ENCODE peak calls at places on chromosomes 1 and 21, in ten cellular contexts. Q, X, M, R, E, J, P, A, W and I are unnamed samples.

GRCh38 chr1:196466656-196467055 is 141.6 kb downstream of the KCNT2 start:
- DNase-seq in M (no peak), A (no peak), J (peak), P (no peak), Q (no peak), W (peak), R (no peak), X (no peak), E (no peak), I (no peak)

GRCh38 chr1:186829679-186830587 is 1.2 kb downstream of the PLA2G4A start:
- DNase-seq in A (no peak), P (no peak), M (no peak), W (no peak), J (no peak), Q (no peak), X (no peak), R (no peak), E (no peak), I (no peak)

GRCh38 chr1:110508531-110508930 is 10.4 kb downstream of the KCNA10 start:
- DNase-seq in Q (no peak), R (no peak), P (no peak), M (no peak), J (no peak), E (no peak), X (no peak), A (no peak), W (no peak), I (no peak)

GRCh38 chr1:234610061-234610581 is at the start of gene IRF2BP2:
- DNase-seq in E (peak), J (peak), M (peak), R (peak), X (peak), Q (no peak), P (peak), W (peak), A (no peak), I (peak)

GRCh38 chr1:177135250-177135649 is 29.3 kb downstream of the ASTN1 start:
- DNase-seq in E (no peak), P (no peak), X (no peak), W (no peak), J (no peak), M (no peak), A (no peak), Q (no peak), R (no peak), I (no peak)

GRCh38 chr1:22286491-22286890 is 143.6 kb upstream of the WNT4 start:
- DNase-seq in E (no peak), R (no peak), W (no peak), Q (no peak), M (peak), A (no peak), X (no peak), J (no peak), P (no peak), I (no peak)

GRCh38 chr21:45267390-45267760 is 20.3 kb downstream of the POFUT2 start:
- DNase-seq in R (no peak), W (no peak), X (no peak), A (no peak), E (no peak), P (no peak), Q (no peak), J (no peak), M (no peak), I (no peak)

GRCh38 chr21:37207441-37208009 is 59.6 kb downstream of the VPS26C start:
- DNase-seq in J (peak), Q (no peak), E (no peak), P (no peak), X (no peak), M (no peak), A (no peak), W (no peak), R (no peak), I (no peak)

GRCh38 chr1:88998716-88999115 is 6.3 kb upstream of the KYAT3 start:
- DNase-seq in J (peak), A (no peak), X (peak), W (peak), M (peak), R (peak), Q (peak), E (no peak), P (no peak), I (peak)